ENCODE peak calls at places on chromosomes 6 and 20, in four cellular contexts. W is K562, F is body of pancreas, G is choroid plexus epithelial cell. Q is an unnamed sample.

GRCh38 chr6:139161169-139161568 is 26.3 kb downstream of the HECA start:
- DNase-seq in W (no peak), F (no peak), G (peak), Q (no peak)

GRCh38 chr6:156585859-156586258 is 191.3 kb upstream of the ARID1B start:
- DNase-seq in W (no peak), F (no peak), G (peak), Q (no peak)

GRCh38 chr20:62621251-62622110 is 20.8 kb upstream of the SLCO4A1 start:
- DNase-seq in W (no peak), F (no peak), G (no peak), Q (no peak)

GRCh38 chr20:32484221-32485125 is 100.7 kb downstream of the NOL4L start:
- DNase-seq in W (no peak), F (peak), G (peak), Q (peak)

GRCh38 chr6:160015778-160016684 is 47.1 kb downstream of the IGF2R start:
- DNase-seq in W (no peak), F (no peak), G (no peak), Q (no peak)

GRCh38 chr20:55893031-55893430 is 112.3 kb downstream of the CBLN4 start:
- DNase-seq in W (no peak), F (no peak), G (no peak), Q (no peak)

GRCh38 chr6:106536357-106536756 is 92.9 kb downstream of the RTN4IP1 start:
- DNase-seq in W (no peak), F (no peak), G (no peak), Q (no peak)

GRCh38 chr20:49916146-49917002 is 1.0 kb upstream of the SPATA2 start:
- DNase-seq in W (peak), F (peak), G (peak), Q (no peak)

GRCh38 chr6:49856282-49856681 is 10.1 kb downstream of the CRISP1 start:
- DNase-seq in W (no peak), F (no peak), G (no peak), Q (no peak)

GRCh38 chr6:2641044-2641673 is 109.6 kb downstream of the MYLK4 start:
- DNase-seq in W (no peak), F (no peak), G (no peak), Q (no peak)

GRCh38 chr6:132456700-132457143 is 55.4 kb upstream of the MOXD1 start:
- DNase-seq in W (no peak), F (peak), G (no peak), Q (peak)

GRCh38 chr20:26169506-26169905 is 472.9 kb upstream of the ZNF337 start:
- DNase-seq in W (no peak), F (no peak), G (peak), Q (no peak)

GRCh38 chr6:87049779-87050178 is 45.1 kb downstream of the CGA start:
- DNase-seq in W (no peak), F (no peak), G (no peak), Q (no peak)

GRCh38 chr6:42404494-42404893 is 47.2 kb downstream of the TRERF1 start:
- DNase-seq in W (peak), F (no peak), G (peak), Q (no peak)

GRCh38 chr6:42405025-42405424 is 46.7 kb downstream of the TRERF1 start:
- DNase-seq in W (no peak), F (no peak), G (peak), Q (no peak)

GRCh38 chr6:42402184-42402583 is 49.5 kb downstream of the TRERF1 start:
- DNase-seq in W (no peak), F (no peak), G (peak), Q (no peak)

GRCh38 chr6:42403831-42404230 is 47.9 kb downstream of the TRERF1 start:
- DNase-seq in W (no peak), F (no peak), G (no peak), Q (no peak)

DNA sequence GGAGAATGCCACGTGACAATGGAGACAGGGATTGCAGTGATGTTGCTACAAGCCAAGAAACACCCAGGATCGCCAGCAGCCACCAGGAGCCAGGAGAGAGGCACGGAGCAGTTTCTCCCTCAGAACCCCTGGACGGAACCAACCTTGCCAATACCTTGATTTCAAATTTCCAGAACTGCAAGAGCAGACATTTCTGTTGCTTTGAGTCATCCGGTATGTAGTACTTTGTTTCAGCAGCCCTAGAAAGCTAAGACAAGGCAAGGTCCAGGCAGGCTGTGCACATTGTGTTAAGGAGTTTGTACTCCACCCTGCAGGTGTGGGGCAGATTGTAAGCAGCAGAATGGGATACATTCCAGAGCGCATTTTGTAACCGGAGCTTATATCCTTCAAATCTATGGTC is 48.3 kb downstream of the TRERF1 start:
- DNase-seq in W (no peak), F (no peak), G (peak), Q (no peak)
- TF ChIP-seq CTCF in W (no peak), F (no peak), G (peak), Q (no peak)

GRCh38 chr6:20403080-20403765 is 1.5 kb downstream of the E2F3 start:
- DNase-seq in W (peak), F (peak), G (peak), Q (peak)

GRCh38 chr6:20401403-20402180 is at the start of gene E2F3:
- DNase-seq in W (peak), F (peak), G (peak), Q (peak)

GRCh38 chr6:20399518-20399917 is 2.2 kb upstream of the E2F3 start:
- DNase-seq in W (no peak), F (no peak), G (no peak), Q (no peak)

GRCh38 chr6:20402181-20403079 is 751 bp downstream of the E2F3 start:
- DNase-seq in W (peak), F (peak), G (peak), Q (peak)

DNA sequence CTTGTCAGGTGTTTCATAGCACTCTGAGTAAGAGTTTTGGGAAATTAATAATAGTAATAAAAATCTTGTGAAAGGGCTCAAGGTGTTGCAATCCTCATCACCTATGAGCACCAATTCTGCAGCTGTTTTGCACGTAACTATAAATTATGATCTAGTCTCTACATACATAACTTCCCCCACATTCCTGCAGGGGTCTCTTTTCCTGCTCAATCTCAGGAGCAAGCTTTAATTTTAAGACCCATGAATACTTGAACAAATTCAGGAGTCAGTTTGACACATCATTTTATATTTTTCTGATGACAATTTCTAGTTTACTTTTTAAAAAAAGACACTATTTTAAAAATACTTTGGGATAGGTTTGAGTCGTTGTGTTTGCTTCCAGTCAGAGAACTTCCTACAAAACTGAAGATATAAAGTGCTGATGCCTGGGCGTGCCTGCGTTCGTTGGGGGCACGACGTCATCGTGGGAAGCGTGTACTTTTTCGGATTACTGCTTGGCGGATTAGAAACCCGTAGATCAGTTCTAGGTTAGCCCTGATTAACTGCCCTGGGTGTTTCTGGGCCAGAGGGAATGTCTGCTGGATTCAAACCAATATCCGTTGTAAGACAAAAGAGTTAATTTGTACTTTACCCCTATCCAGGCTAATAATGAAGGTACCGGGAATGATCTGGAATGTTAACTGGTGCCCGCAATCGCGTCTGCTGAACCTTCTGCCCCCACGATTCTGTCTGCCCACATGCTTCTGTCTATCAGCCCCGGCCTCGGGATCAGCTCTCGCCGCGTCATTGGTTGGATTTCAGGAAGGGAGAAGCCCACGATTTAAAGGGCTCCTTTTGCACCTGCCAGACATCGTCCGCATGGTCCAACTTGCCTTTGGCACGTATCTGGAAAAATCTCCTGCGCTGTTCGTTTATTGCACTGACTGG is 940 bp upstream of the E2F3 start:
- DNase-seq in W (peak), F (no peak), G (peak), Q (peak)
- TF ChIP-seq CTCF in W (peak), F (peak), G (peak), Q (peak)

GRCh38 chr6:12335717-12336116 is 45.6 kb downstream of the EDN1 start:
- DNase-seq in W (no peak), F (no peak), G (no peak), Q (no peak)
- TF ChIP-seq CTCF in W (no peak), F (no peak), G (no peak), Q (no peak)

DNA sequence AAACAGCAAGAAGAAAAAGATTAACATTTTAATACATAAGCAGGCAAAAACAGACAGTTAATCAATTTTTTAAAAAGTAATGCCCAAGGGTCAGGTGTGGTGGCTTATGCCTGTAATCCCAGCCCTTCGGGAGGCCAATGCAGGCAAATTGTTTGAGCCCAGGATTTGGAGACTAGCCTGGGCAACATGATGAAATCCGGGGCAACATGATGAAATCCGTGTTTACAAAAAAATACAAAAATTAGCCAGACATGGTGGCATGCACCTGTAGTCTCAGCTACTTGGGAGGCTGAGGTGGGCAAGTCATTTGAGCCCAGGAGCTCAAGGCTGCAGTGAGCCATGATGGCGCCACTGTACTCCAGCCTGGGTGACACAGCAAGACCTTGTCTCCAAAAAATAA is 94.1 kb upstream of the DST start:
- DNase-seq in W (no peak), F (no peak), G (no peak), Q (no peak)
- TF ChIP-seq CTCF in W (no peak), F (no peak), G (no peak), Q (no peak)

GRCh38 chr6:85580878-85581267 is 12.8 kb downstream of the SNX14 start:
- DNase-seq in W (peak), F (peak), G (peak), Q (no peak)

GRCh38 chr6:85576479-85576878 is 17.2 kb downstream of the SNX14 start:
- DNase-seq in W (no peak), F (no peak), G (no peak), Q (no peak)

GRCh38 chr6:85580104-85580877 is 13.4 kb downstream of the SNX14 start:
- DNase-seq in W (no peak), F (peak), G (peak), Q (no peak)

GRCh38 chr6:85581572-85581971 is 12.1 kb downstream of the SNX14 start:
- DNase-seq in W (no peak), F (no peak), G (no peak), Q (no peak)

DNA sequence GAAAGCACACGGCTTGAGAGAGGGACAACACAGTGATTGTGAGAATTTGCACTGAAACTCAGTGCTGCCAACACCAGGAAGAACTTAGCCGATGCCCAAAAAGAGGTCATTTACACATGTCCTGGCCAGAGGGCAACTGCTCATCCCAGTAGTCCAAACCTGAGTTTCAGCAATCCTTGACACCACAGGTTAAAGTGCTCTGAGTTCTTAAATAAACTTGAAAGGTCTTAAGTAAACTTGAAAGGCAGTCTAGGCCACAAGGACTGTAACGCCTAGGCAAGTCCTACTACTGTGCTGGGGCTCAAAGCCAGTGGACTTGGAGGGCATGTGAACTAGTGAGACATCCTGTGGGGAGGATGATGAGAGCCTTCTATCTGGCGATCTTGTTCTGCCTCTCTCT is 14.1 kb downstream of the SNX14 start:
- DNase-seq in W (no peak), F (no peak), G (peak), Q (no peak)
- TF ChIP-seq CTCF in W (no peak), F (no peak), G (no peak), Q (no peak)

DNA sequence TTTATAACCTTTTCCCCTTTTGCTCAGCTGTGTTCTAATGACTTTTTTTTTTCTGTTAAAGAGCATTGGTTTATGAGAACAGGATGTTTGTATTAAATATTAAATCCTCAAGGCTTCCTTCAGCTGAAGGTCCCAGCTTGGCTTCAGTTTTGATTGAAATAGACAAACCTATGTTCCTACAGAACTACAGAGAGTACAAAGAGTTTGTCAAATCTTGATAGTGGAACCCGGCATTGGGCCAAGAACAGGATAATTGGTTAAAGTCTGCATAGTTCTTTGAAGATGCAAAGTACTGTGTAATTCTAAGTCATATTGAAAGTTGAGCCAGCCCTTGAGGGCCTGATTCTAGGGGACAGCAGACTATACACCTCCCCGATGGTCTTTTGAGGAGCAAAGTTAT is 255.2 kb upstream of the JAG1 start:
- DNase-seq in W (no peak), F (no peak), G (peak), Q (no peak)
- TF ChIP-seq CTCF in W (no peak), F (no peak), G (no peak), Q (no peak)

Q was measured in nephron progenitor cell.